ENCODE peak calls at places on chromosomes 12 and 14, in ten cellular contexts. One of them, this sample, is unnamed. For H3K4me1, the result is how much of the 10 kb centered on the place peaks cover.

GRCh38 chr12:79934309-79935020 is 432 bp downstream of the PPP1R12A start:
- DNase-seq in transverse colon: no peak
- DNase-seq in hepatocyte: peak
- DNase-seq in tibial artery: peak
- DNase-seq in adipocyte: peak
- DNase-seq in mesendoderm: peak
- DNase-seq in CD4-positive, alpha-beta memory T cell: peak
- DNase-seq in psoas muscle: no peak
- DNase-seq in upper lobe of right lung: peak
- DNase-seq in CD8-positive, alpha-beta memory T cell: peak
- DNase-seq in this sample: peak

GRCh38 chr14:75198291-75198933 is 22.0 kb upstream of the TMED10 start:
- DNase-seq in hepatocyte: no peak
- DNase-seq in psoas muscle: peak
- DNase-seq in CD8-positive, alpha-beta memory T cell: no peak
- DNase-seq in mesendoderm: no peak
- DNase-seq in upper lobe of right lung: no peak
- DNase-seq in adipocyte: no peak
- DNase-seq in tibial artery: no peak
- DNase-seq in CD4-positive, alpha-beta memory T cell: no peak
- DNase-seq in transverse colon: peak
- DNase-seq in this sample: no peak

GRCh38 chr14:104724981-104725771 is 1.1 kb downstream of the ADSS1 start:
- DNase-seq in mesendoderm: peak
- DNase-seq in CD4-positive, alpha-beta memory T cell: no peak
- DNase-seq in CD8-positive, alpha-beta memory T cell: no peak
- DNase-seq in tibial artery: peak
- DNase-seq in adipocyte: peak
- DNase-seq in upper lobe of right lung: no peak
- DNase-seq in transverse colon: peak
- DNase-seq in psoas muscle: peak
- DNase-seq in hepatocyte: peak
- DNase-seq in this sample: peak

GRCh38 chr14:24259282-24260025 is 3.5 kb downstream of the TGM1 start:
- DNase-seq in tibial artery: no peak
- DNase-seq in hepatocyte: no peak
- DNase-seq in mesendoderm: peak
- DNase-seq in CD8-positive, alpha-beta memory T cell: no peak
- DNase-seq in psoas muscle: no peak
- DNase-seq in transverse colon: no peak
- DNase-seq in adipocyte: peak
- DNase-seq in upper lobe of right lung: peak
- DNase-seq in CD4-positive, alpha-beta memory T cell: no peak
- DNase-seq in this sample: no peak

GRCh38 chr14:27845902-27846301 is 920.7 kb upstream of the FOXG1 start:
- DNase-seq in tibial artery: no peak
- DNase-seq in CD8-positive, alpha-beta memory T cell: no peak
- DNase-seq in adipocyte: no peak
- DNase-seq in hepatocyte: no peak
- DNase-seq in transverse colon: no peak
- DNase-seq in mesendoderm: no peak
- DNase-seq in upper lobe of right lung: no peak
- DNase-seq in CD4-positive, alpha-beta memory T cell: no peak
- DNase-seq in psoas muscle: no peak
- DNase-seq in this sample: no peak

GRCh38 chr14:91244501-91244901 is at the start of gene GPR68:
- DNase-seq in adipocyte: peak
- DNase-seq in upper lobe of right lung: no peak
- DNase-seq in CD8-positive, alpha-beta memory T cell: no peak
- DNase-seq in psoas muscle: no peak
- DNase-seq in tibial artery: peak
- DNase-seq in transverse colon: peak
- DNase-seq in mesendoderm: no peak
- DNase-seq in hepatocyte: peak
- DNase-seq in CD4-positive, alpha-beta memory T cell: peak
- DNase-seq in this sample: peak

GRCh38 chr12:123450636-123451035 is 7.3 kb upstream of the SNRNP35 start:
- DNase-seq in hepatocyte: no peak
- DNase-seq in adipocyte: no peak
- DNase-seq in upper lobe of right lung: no peak
- DNase-seq in transverse colon: no peak
- DNase-seq in psoas muscle: no peak
- DNase-seq in tibial artery: no peak
- DNase-seq in CD8-positive, alpha-beta memory T cell: no peak
- DNase-seq in mesendoderm: no peak
- DNase-seq in CD4-positive, alpha-beta memory T cell: no peak
- DNase-seq in this sample: no peak

GRCh38 chr14:99123208-99123870 is 148.7 kb downstream of the BCL11B start:
- DNase-seq in upper lobe of right lung: no peak
- DNase-seq in mesendoderm: no peak
- DNase-seq in CD8-positive, alpha-beta memory T cell: no peak
- DNase-seq in hepatocyte: no peak
- DNase-seq in transverse colon: no peak
- DNase-seq in tibial artery: no peak
- DNase-seq in CD4-positive, alpha-beta memory T cell: no peak
- DNase-seq in psoas muscle: no peak
- DNase-seq in adipocyte: no peak
- DNase-seq in this sample: no peak

GRCh38 chr12:31321565-31322228 is 4.3 kb downstream of the SINHCAF start:
- DNase-seq in CD8-positive, alpha-beta memory T cell: no peak
- DNase-seq in CD4-positive, alpha-beta memory T cell: no peak
- DNase-seq in psoas muscle: no peak
- DNase-seq in mesendoderm: no peak
- DNase-seq in tibial artery: no peak
- DNase-seq in adipocyte: peak
- DNase-seq in upper lobe of right lung: no peak
- DNase-seq in hepatocyte: peak
- DNase-seq in transverse colon: no peak
- DNase-seq in this sample: no peak

GRCh38 chr12:132433641-132434395 is 56.1 kb upstream of the FBRSL1 start:
- DNase-seq in transverse colon: peak
- DNase-seq in CD4-positive, alpha-beta memory T cell: no peak
- DNase-seq in hepatocyte: no peak
- DNase-seq in adipocyte: no peak
- DNase-seq in CD8-positive, alpha-beta memory T cell: no peak
- DNase-seq in upper lobe of right lung: peak
- DNase-seq in tibial artery: no peak
- DNase-seq in psoas muscle: no peak
- DNase-seq in mesendoderm: no peak
- DNase-seq in this sample: no peak

GRCh38 chr12:111842556-111843396 is 748 bp downstream of the MAPKAPK5 start:
- DNase-seq in hepatocyte: peak
- DNase-seq in mesendoderm: peak
- DNase-seq in CD4-positive, alpha-beta memory T cell: peak
- DNase-seq in transverse colon: peak
- DNase-seq in psoas muscle: no peak
- DNase-seq in tibial artery: no peak
- DNase-seq in adipocyte: peak
- DNase-seq in CD8-positive, alpha-beta memory T cell: no peak
- DNase-seq in upper lobe of right lung: no peak
- DNase-seq in this sample: no peak

GRCh38 chr14:102507026-102507860 is 2.3 kb downstream of the ANKRD9 start:
- DNase-seq in CD4-positive, alpha-beta memory T cell: no peak
- DNase-seq in transverse colon: no peak
- DNase-seq in hepatocyte: peak
- DNase-seq in adipocyte: no peak
- DNase-seq in mesendoderm: no peak
- DNase-seq in tibial artery: no peak
- DNase-seq in CD8-positive, alpha-beta memory T cell: no peak
- DNase-seq in psoas muscle: peak
- DNase-seq in upper lobe of right lung: peak
- DNase-seq in this sample: no peak

GRCh38 chr12:105679982-105680381 is 349.5 kb downstream of the C12orf75 start:
- DNase-seq in upper lobe of right lung: no peak
- DNase-seq in tibial artery: no peak
- DNase-seq in transverse colon: no peak
- DNase-seq in CD4-positive, alpha-beta memory T cell: no peak
- DNase-seq in mesendoderm: no peak
- DNase-seq in hepatocyte: no peak
- DNase-seq in adipocyte: no peak
- DNase-seq in CD8-positive, alpha-beta memory T cell: no peak
- DNase-seq in psoas muscle: no peak
- DNase-seq in this sample: no peak

GRCh38 chr12:47774664-47775063 is 1.6 kb downstream of the SLC48A1 start:
- DNase-seq in hepatocyte: no peak
- DNase-seq in tibial artery: no peak
- DNase-seq in CD8-positive, alpha-beta memory T cell: no peak
- DNase-seq in mesendoderm: no peak
- DNase-seq in CD4-positive, alpha-beta memory T cell: no peak
- DNase-seq in transverse colon: no peak
- DNase-seq in upper lobe of right lung: no peak
- DNase-seq in psoas muscle: peak
- DNase-seq in adipocyte: no peak
- DNase-seq in this sample: no peak

GRCh38 chr14:78253986-78254385 is 83.8 kb downstream of the NRXN3 start:
- DNase-seq in CD4-positive, alpha-beta memory T cell: no peak
- DNase-seq in transverse colon: no peak
- DNase-seq in mesendoderm: no peak
- DNase-seq in psoas muscle: no peak
- DNase-seq in hepatocyte: no peak
- DNase-seq in adipocyte: no peak
- DNase-seq in tibial artery: no peak
- DNase-seq in CD8-positive, alpha-beta memory T cell: no peak
- DNase-seq in upper lobe of right lung: no peak
- DNase-seq in this sample: no peak

GRCh38 chr14:43166163-43166562 is 1340.9 kb downstream of the FSCB start:
- DNase-seq in CD8-positive, alpha-beta memory T cell: no peak
- DNase-seq in tibial artery: no peak
- DNase-seq in transverse colon: no peak
- DNase-seq in hepatocyte: no peak
- DNase-seq in psoas muscle: no peak
- DNase-seq in upper lobe of right lung: no peak
- DNase-seq in CD4-positive, alpha-beta memory T cell: no peak
- DNase-seq in mesendoderm: no peak
- DNase-seq in adipocyte: no peak
- DNase-seq in this sample: no peak

DNA sequence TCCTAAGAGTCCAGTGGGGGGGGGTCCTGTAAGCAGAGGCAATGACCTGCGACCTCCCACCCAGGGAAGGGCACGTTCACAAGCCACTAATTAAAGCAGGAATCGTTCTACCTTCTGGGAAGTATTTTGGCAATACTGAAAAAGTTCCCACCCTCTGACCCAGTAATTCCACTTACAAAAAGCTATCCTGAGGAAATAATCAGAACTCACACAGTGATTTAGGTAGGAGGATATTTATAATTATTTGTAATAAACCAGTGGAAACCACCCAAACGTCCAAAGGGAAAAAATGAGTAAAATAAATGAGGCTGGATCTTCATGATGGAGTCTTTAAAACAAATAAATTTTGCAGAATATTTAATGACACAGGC is 54.7 kb downstream of the SSH1 start:
- DNase-seq in upper lobe of right lung: no peak
- DNase-seq in adipocyte: peak
- DNase-seq in mesendoderm: no peak
- DNase-seq in hepatocyte: no peak
- DNase-seq in CD4-positive, alpha-beta memory T cell: no peak
- DNase-seq in CD8-positive, alpha-beta memory T cell: no peak
- DNase-seq in tibial artery: no peak
- DNase-seq in transverse colon: no peak
- DNase-seq in psoas muscle: no peak
- DNase-seq in this sample: no peak
- H3K4me3 ChIP-seq in upper lobe of right lung: no peak
- H3K4me3 ChIP-seq in adipocyte: peak
- H3K4me3 ChIP-seq in mesendoderm: no peak
- H3K4me3 ChIP-seq in hepatocyte: no peak
- H3K4me3 ChIP-seq in CD4-positive, alpha-beta memory T cell: no peak
- H3K4me3 ChIP-seq in CD8-positive, alpha-beta memory T cell: no peak
- H3K4me3 ChIP-seq in tibial artery: peak
- H3K4me3 ChIP-seq in transverse colon: no peak
- H3K4me3 ChIP-seq in psoas muscle: peak
- H3K4me3 ChIP-seq in this sample: no peak

GRCh38 chr14:101132051-101132541 is 228.6 kb upstream of the RTL1 start:
- DNase-seq in CD8-positive, alpha-beta memory T cell: no peak
- DNase-seq in upper lobe of right lung: no peak
- DNase-seq in hepatocyte: no peak
- DNase-seq in mesendoderm: no peak
- DNase-seq in CD4-positive, alpha-beta memory T cell: no peak
- DNase-seq in psoas muscle: peak
- DNase-seq in adipocyte: no peak
- DNase-seq in transverse colon: no peak
- DNase-seq in tibial artery: peak
- DNase-seq in this sample: no peak
- H3K4me1 ChIP-seq in CD8-positive, alpha-beta memory T cell: under half
- H3K4me1 ChIP-seq in upper lobe of right lung: under half
- H3K4me1 ChIP-seq in hepatocyte: under half
- H3K4me1 ChIP-seq in mesendoderm: under half
- H3K4me1 ChIP-seq in CD4-positive, alpha-beta memory T cell: under half
- H3K4me1 ChIP-seq in psoas muscle: under half
- H3K4me1 ChIP-seq in adipocyte: under half
- H3K4me1 ChIP-seq in transverse colon: under half
- H3K4me1 ChIP-seq in tibial artery: under half
- H3K4me1 ChIP-seq in this sample: under half

GRCh38 chr14:53306926-53307325 is 153.8 kb upstream of the DDHD1 start:
- DNase-seq in transverse colon: no peak
- DNase-seq in mesendoderm: no peak
- DNase-seq in hepatocyte: no peak
- DNase-seq in CD4-positive, alpha-beta memory T cell: no peak
- DNase-seq in CD8-positive, alpha-beta memory T cell: no peak
- DNase-seq in upper lobe of right lung: no peak
- DNase-seq in tibial artery: no peak
- DNase-seq in psoas muscle: no peak
- DNase-seq in adipocyte: peak
- DNase-seq in this sample: peak
- H3K4me3 ChIP-seq in transverse colon: no peak
- H3K4me3 ChIP-seq in mesendoderm: no peak
- H3K4me3 ChIP-seq in hepatocyte: no peak
- H3K4me3 ChIP-seq in CD4-positive, alpha-beta memory T cell: no peak
- H3K4me3 ChIP-seq in CD8-positive, alpha-beta memory T cell: no peak
- H3K4me3 ChIP-seq in upper lobe of right lung: peak
- H3K4me3 ChIP-seq in tibial artery: peak
- H3K4me3 ChIP-seq in psoas muscle: peak
- H3K4me3 ChIP-seq in adipocyte: peak
- H3K4me3 ChIP-seq in this sample: no peak

DNA sequence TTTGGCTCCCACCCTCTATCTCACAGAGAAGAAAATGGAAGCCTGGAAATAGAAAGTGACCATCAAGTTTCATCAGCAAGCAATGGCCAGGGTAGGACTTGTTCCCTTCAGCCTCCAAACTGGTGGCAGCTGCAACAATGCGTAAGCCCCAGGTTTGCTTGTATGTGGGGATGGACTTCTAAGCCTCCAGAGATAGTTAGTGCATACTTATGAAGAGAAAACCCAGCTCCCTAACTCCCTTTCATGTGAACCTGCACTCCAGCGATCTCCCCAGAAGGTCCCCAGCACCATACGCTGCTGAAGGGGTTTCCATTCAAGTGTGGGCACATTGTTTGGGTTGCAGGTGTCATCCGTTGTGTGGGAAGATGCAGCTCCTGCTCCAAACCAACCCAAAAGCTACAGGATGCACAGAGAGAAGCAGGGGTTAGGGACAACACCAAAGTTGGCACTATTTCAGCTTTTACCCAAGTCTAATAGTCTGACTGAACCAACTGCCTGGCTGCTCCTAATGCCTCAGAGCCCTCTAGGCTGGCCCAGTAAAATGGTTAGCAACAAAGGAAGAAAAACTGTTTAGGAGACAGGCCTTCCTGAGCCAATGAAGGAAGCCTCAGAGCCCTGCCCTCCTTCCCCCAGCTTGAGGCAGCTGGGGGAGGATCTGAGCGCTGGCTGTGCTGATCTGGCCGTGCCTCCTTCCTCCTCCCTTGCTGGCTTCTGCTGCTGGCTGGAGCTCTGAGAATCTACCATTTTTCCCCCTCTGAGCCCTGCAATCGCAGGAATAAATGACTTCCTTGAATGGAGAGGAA is 12.3 kb downstream of the ZFP36L1 start:
- DNase-seq in CD4-positive, alpha-beta memory T cell: peak
- DNase-seq in hepatocyte: peak
- DNase-seq in transverse colon: peak
- DNase-seq in tibial artery: peak
- DNase-seq in mesendoderm: peak
- DNase-seq in psoas muscle: peak
- DNase-seq in upper lobe of right lung: peak
- DNase-seq in CD8-positive, alpha-beta memory T cell: peak
- DNase-seq in adipocyte: peak
- DNase-seq in this sample: no peak
- H3K4me1 ChIP-seq in CD4-positive, alpha-beta memory T cell: half or more
- H3K4me1 ChIP-seq in hepatocyte: half or more
- H3K4me1 ChIP-seq in transverse colon: half or more
- H3K4me1 ChIP-seq in tibial artery: under half
- H3K4me1 ChIP-seq in mesendoderm: under half
- H3K4me1 ChIP-seq in psoas muscle: under half
- H3K4me1 ChIP-seq in upper lobe of right lung: half or more
- H3K4me1 ChIP-seq in CD8-positive, alpha-beta memory T cell: half or more
- H3K4me1 ChIP-seq in adipocyte: under half
- H3K4me1 ChIP-seq in this sample: under half